ENCODE peak calls at places on chromosomes 11 and 22, in five cellular contexts. L is activated T-helper 1 cell treated with anti-CD3 and anti-CD28 coated beads, Interleukin-2, amount 50 U/mL, for 16 hours; Q is ovary; Y is activated CD4-positive, alpha-beta T cell treated with anti-CD3 and anti-CD28 coated beads, Interleukin-2, amount 50 U/mL, for 48 hours; T is iPS-NIHi11. F is an unnamed sample.

GRCh38 chr11:61682093-61682732 is 2.0 kb downstream of the DAGLA start:
- DNase-seq in L (no peak), Q (no peak), Y (no peak), T (no peak), F (no peak)

GRCh38 chr22:43066134-43066533 is 23.1 kb downstream of the TTLL1 start:
- DNase-seq in L (no peak), Q (no peak), Y (no peak), T (no peak), F (no peak)

GRCh38 chr11:61507962-61508824 is at the start of gene LRRC10B:
- DNase-seq in L (no peak), Q (no peak), Y (peak), T (peak), F (no peak)

GRCh38 chr11:47108214-47108613 is 68.5 kb downstream of the ARFGAP2 start:
- DNase-seq in L (no peak), Q (no peak), Y (no peak), T (no peak), F (no peak)

GRCh38 chr11:32487270-32487669 is 51.9 kb upstream of the WT1 start:
- DNase-seq in L (no peak), Q (no peak), Y (no peak), T (peak), F (no peak)

GRCh38 chr11:131121934-131122333 is 205.7 kb upstream of the SNX19 start:
- DNase-seq in L (no peak), Q (no peak), Y (no peak), T (no peak), F (no peak)

GRCh38 chr22:16866167-16866566 is 41.0 kb upstream of the XKR3 start:
- DNase-seq in L (no peak), Q (no peak), Y (no peak), T (no peak), F (no peak)

GRCh38 chr11:134512061-134512460 is 100.0 kb upstream of the B3GAT1 start:
- DNase-seq in L (no peak), Q (no peak), Y (no peak), T (no peak), F (no peak)

GRCh38 chr11:2263012-2263565 is 7.3 kb downstream of the ASCL2 start:
- DNase-seq in L (no peak), Q (peak), Y (no peak), T (no peak), F (no peak)

GRCh38 chr22:49393526-49393925 is 434.1 kb downstream of the BRD1 start:
- DNase-seq in L (no peak), Q (no peak), Y (no peak), T (no peak), F (no peak)

GRCh38 chr11:94511932-94512781 is at the start of gene C11orf97:
- DNase-seq in L (peak), Q (peak), Y (peak), T (peak), F (peak)

GRCh38 chr11:126345759-126346585 is 9.5 kb upstream of the ST3GAL4 start:
- DNase-seq in L (no peak), Q (peak), Y (no peak), T (no peak), F (no peak)

GRCh38 chr11:126359431-126360048 is 4.1 kb downstream of the ST3GAL4 start:
- DNase-seq in L (no peak), Q (peak), Y (no peak), T (no peak), F (no peak)

GRCh38 chr11:93194673-93195291 is 3.0 kb downstream of the SLC36A4 start:
- DNase-seq in L (no peak), Q (no peak), Y (no peak), T (no peak), F (no peak)

GRCh38 chr11:134124660-134125451 is 56.0 kb downstream of the JAM3 start:
- DNase-seq in L (no peak), Q (peak), Y (no peak), T (peak), F (no peak)

GRCh38 chr11:123286255-123286654 is 91.2 kb upstream of the CLMP start:
- DNase-seq in L (no peak), Q (no peak), Y (no peak), T (no peak), F (no peak)

GRCh38 chr11:75652936-75653335 is 15.9 kb downstream of the MAP6 start:
- DNase-seq in L (no peak), Q (no peak), Y (no peak), T (no peak), F (no peak)

GRCh38 chr11:12235945-12236743 is 125.8 kb downstream of the MICAL2 start:
- DNase-seq in L (peak), Q (peak), Y (peak), T (peak), F (peak)

GRCh38 chr11:36186340-36186739 is 102.9 kb downstream of the COMMD9 start:
- DNase-seq in L (no peak), Q (no peak), Y (no peak), T (no peak), F (no peak)

GRCh38 chr22:44963055-44963454 is 46.8 kb downstream of the PHF21B start:
- DNase-seq in L (no peak), Q (no peak), Y (no peak), T (no peak), F (no peak)

GRCh38 chr11:32172771-32173170 is 81.9 kb downstream of the RCN1 start:
- DNase-seq in L (no peak), Q (no peak), Y (no peak), T (no peak), F (no peak)

GRCh38 chr11:60280412-60280811 is at the start of gene MS4A4A:
- DNase-seq in L (no peak), Q (no peak), Y (no peak), T (no peak), F (no peak)

GRCh38 chr11:14105446-14105845 is 142.9 kb downstream of the SPON1 start:
- DNase-seq in L (no peak), Q (no peak), Y (no peak), T (no peak), F (no peak)

GRCh38 chr11:12860827-12861226 is 148.3 kb upstream of the RASSF10 start:
- DNase-seq in L (no peak), Q (no peak), Y (no peak), T (no peak), F (no peak)

GRCh38 chr11:32426819-32427615 is 8.3 kb downstream of the WT1 start:
- DNase-seq in L (no peak), Q (peak), Y (no peak), T (peak), F (no peak)

GRCh38 chr11:72568861-72569260 is 105.4 kb downstream of the PDE2A start:
- DNase-seq in L (no peak), Q (no peak), Y (no peak), T (no peak), F (no peak)

GRCh38 chr22:41661088-41661487 is 27.6 kb downstream of the SNU13 start:
- DNase-seq in L (no peak), Q (no peak), Y (no peak), T (no peak), F (no peak)

GRCh38 chr11:95674669-95675358 is 114.8 kb downstream of the FAM76B start:
- DNase-seq in L (no peak), Q (no peak), Y (peak), T (no peak), F (no peak)